ENCODE peak calls at places on chromosomes 2 and 18, in four cellular contexts. One of them, this sample, is unnamed. For H3K4me1, the result is how much of the 10 kb centered on the place peaks cover.

GRCh38 chr2:199144036-199144435 is 313.7 kb downstream of the SATB2 start:
- DNase-seq in PC-9: no peak
- DNase-seq in neural progenitor cell: no peak
- DNase-seq in transverse colon: no peak
- DNase-seq in this sample: no peak

GRCh38 chr2:70728128-70728527 is 39.9 kb downstream of the ADD2 start:
- DNase-seq in PC-9: no peak
- DNase-seq in neural progenitor cell: no peak
- DNase-seq in transverse colon: no peak
- DNase-seq in this sample: no peak

GRCh38 chr18:45355944-45356520 is 259.2 kb upstream of the SLC14A2 start:
- DNase-seq in PC-9: no peak
- DNase-seq in neural progenitor cell: no peak
- DNase-seq in transverse colon: no peak
- DNase-seq in this sample: no peak

GRCh38 chr18:8756571-8756970 is 51.2 kb downstream of the MTCL1 start:
- DNase-seq in PC-9: no peak
- DNase-seq in neural progenitor cell: no peak
- DNase-seq in transverse colon: no peak
- DNase-seq in this sample: no peak

GRCh38 chr2:100013892-100014677 is 128.3 kb downstream of the AFF3 start:
- DNase-seq in PC-9: no peak
- DNase-seq in neural progenitor cell: peak
- DNase-seq in transverse colon: no peak
- DNase-seq in this sample: no peak

GRCh38 chr2:203909192-203909945 is 27.2 kb upstream of the ICOS start:
- DNase-seq in PC-9: no peak
- DNase-seq in neural progenitor cell: peak
- DNase-seq in transverse colon: peak
- DNase-seq in this sample: peak

GRCh38 chr18:59927246-59927825 is 27.5 kb downstream of the PMAIP1 start:
- DNase-seq in PC-9: no peak
- DNase-seq in neural progenitor cell: no peak
- DNase-seq in transverse colon: no peak
- DNase-seq in this sample: no peak

GRCh38 chr2:203470371-203470770 is 64.7 kb downstream of the RAPH1 start:
- DNase-seq in PC-9: no peak
- DNase-seq in neural progenitor cell: peak
- DNase-seq in transverse colon: peak
- DNase-seq in this sample: no peak

GRCh38 chr2:186533717-186534116 is 47.7 kb downstream of the ZC3H15 start:
- DNase-seq in PC-9: no peak
- DNase-seq in neural progenitor cell: peak
- DNase-seq in transverse colon: no peak
- DNase-seq in this sample: no peak

GRCh38 chr2:66362651-66363050 is 72.3 kb upstream of the MEIS1 start:
- DNase-seq in PC-9: no peak
- DNase-seq in neural progenitor cell: peak
- DNase-seq in transverse colon: no peak
- DNase-seq in this sample: no peak

GRCh38 chr2:21017748-21018276 is 26.1 kb downstream of the APOB start:
- DNase-seq in PC-9: peak
- DNase-seq in neural progenitor cell: no peak
- DNase-seq in transverse colon: no peak
- DNase-seq in this sample: no peak

GRCh38 chr2:134020608-134021007 is 233.3 kb upstream of the MGAT5 start:
- DNase-seq in PC-9: no peak
- DNase-seq in neural progenitor cell: no peak
- DNase-seq in transverse colon: no peak
- DNase-seq in this sample: no peak

GRCh38 chr2:55168221-55169154 is 63.6 kb downstream of the CLHC1 start:
- DNase-seq in PC-9: peak
- DNase-seq in neural progenitor cell: peak
- DNase-seq in transverse colon: peak
- DNase-seq in this sample: no peak

GRCh38 chr2:12731701-12732280 is 15.1 kb downstream of the TRIB2 start:
- DNase-seq in PC-9: no peak
- DNase-seq in neural progenitor cell: peak
- DNase-seq in transverse colon: no peak
- DNase-seq in this sample: no peak

GRCh38 chr18:61173579-61173978 is 159.7 kb upstream of the CDH20 start:
- DNase-seq in PC-9: no peak
- DNase-seq in neural progenitor cell: no peak
- DNase-seq in transverse colon: no peak
- DNase-seq in this sample: no peak

GRCh38 chr2:112493048-112493447 is 11.1 kb downstream of the TTL start:
- DNase-seq in PC-9: no peak
- DNase-seq in neural progenitor cell: no peak
- DNase-seq in transverse colon: no peak
- DNase-seq in this sample: no peak

GRCh38 chr2:191789791-191790190 is 57.1 kb downstream of the CAVIN2 start:
- DNase-seq in PC-9: no peak
- DNase-seq in neural progenitor cell: no peak
- DNase-seq in transverse colon: no peak
- DNase-seq in this sample: no peak

GRCh38 chr18:29556070-29556469 is 1379.1 kb upstream of the CDH2 start:
- DNase-seq in PC-9: no peak
- DNase-seq in neural progenitor cell: no peak
- DNase-seq in transverse colon: no peak
- DNase-seq in this sample: no peak

GRCh38 chr2:190678444-190679162 is 29.7 kb downstream of the NAB1 start:
- DNase-seq in PC-9: no peak
- DNase-seq in neural progenitor cell: no peak
- DNase-seq in transverse colon: no peak
- DNase-seq in this sample: no peak

GRCh38 chr18:58525517-58525916 is 103.4 kb downstream of the ALPK2 start:
- DNase-seq in PC-9: peak
- DNase-seq in neural progenitor cell: no peak
- DNase-seq in transverse colon: no peak
- DNase-seq in this sample: no peak

DNA sequence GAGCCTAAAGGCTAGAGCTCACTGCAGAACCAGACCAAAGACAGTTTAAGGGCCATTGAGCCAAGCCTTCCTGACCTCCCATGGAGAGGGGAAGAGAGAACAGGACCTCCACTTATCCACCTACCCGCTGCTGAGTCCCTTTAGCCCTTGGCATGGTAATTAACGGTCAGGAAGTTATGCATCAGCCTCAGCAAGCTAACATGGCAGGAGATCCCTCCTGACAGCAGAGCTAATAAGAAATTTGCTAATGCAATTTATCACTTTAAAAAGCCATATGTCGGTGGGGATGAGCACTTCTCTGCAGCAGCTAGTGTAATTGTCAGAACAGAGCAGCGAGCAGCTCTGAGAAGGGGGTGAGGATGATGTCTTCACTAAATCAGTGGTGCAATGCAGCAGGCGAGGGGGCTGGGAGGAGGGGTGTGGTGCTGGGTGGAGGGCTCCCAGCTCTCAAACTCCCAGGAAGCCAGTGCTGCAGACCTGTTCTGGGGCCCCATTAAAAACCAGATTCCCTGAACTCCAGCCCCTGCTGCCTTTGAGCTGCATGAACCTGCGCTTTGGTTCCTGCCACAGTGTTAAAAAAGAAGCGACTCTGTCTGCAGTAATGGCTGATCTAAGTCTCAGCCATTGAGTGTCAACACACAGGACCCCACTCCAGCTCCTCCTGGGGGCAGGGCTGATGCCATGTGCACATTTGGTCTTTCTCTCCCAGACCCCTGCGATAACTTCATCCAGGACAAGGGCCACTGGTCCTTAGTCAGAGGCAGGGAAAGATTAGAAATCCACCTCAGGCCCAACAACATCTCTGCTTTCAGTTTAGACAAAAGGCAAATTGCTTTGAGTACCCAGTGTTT is 84.2 kb upstream of the STPG4 start:
- DNase-seq in PC-9: no peak
- DNase-seq in neural progenitor cell: no peak
- DNase-seq in transverse colon: no peak
- DNase-seq in this sample: no peak
- H3K4me3 ChIP-seq in PC-9: no peak
- H3K4me3 ChIP-seq in neural progenitor cell: no peak
- H3K4me3 ChIP-seq in transverse colon: no peak
- H3K4me3 ChIP-seq in this sample: no peak

DNA sequence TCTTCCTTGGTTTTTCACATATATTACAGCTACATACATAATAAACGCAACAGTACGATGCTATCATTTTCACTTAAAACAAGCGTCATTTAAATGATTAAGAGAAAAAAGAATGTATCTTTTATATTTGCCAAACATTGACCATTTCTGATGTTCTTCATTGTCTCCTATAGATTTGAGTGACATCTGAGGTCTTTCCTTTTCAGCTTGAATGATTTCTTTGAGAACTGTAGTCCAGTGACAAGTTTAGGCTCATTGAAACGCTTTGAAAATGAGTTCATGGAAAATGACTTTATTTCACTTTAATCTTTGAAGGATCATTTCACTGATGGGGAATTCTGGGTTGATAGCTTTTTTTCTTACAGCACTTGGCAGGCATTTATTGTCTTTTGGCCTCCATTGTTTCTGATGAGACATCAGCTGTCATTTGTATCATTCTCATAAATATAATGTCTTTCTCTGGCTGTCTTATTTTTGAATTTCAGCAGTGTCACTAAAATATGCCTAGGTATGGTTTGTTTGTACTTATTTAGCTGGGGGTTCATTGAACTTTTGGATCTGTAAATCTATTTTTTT is 10.9 kb downstream of the TGIF1 start:
- DNase-seq in PC-9: no peak
- DNase-seq in neural progenitor cell: no peak
- DNase-seq in transverse colon: no peak
- DNase-seq in this sample: no peak
- H3K4me1 ChIP-seq in PC-9: under half
- H3K4me1 ChIP-seq in neural progenitor cell: half or more
- H3K4me1 ChIP-seq in transverse colon: under half
- H3K4me1 ChIP-seq in this sample: under half

DNA sequence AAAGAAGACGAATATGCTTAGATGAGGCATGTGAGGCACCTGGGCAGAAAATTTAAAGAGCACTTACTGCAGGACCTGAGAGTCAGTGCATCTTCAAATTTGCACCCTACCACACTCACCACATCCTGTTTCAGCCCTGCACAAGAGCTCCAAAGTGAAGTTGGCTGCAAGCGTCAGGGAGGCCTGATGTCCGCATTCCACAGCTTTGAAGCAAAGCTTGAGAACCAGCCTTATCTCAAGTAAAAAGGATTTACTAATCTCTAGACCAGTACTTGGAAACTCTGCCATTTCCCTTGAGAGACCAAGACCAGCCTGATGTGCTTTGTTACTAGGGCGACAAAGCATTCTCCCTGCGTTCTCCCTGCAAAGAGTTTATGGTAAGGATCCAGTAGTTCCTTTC is 3.4 kb upstream of the ASNSD1 start:
- DNase-seq in PC-9: no peak
- DNase-seq in neural progenitor cell: no peak
- DNase-seq in transverse colon: peak
- DNase-seq in this sample: no peak
- H3K27ac ChIP-seq in PC-9: no peak
- H3K27ac ChIP-seq in neural progenitor cell: no peak
- H3K27ac ChIP-seq in transverse colon: peak
- H3K27ac ChIP-seq in this sample: no peak

GRCh38 chr2:68734176-68734575 is 435 bp upstream of the ARHGAP25 start:
- DNase-seq in PC-9: no peak
- DNase-seq in neural progenitor cell: no peak
- DNase-seq in transverse colon: no peak
- DNase-seq in this sample: no peak

GRCh38 chr2:68732533-68732932 is 2.1 kb upstream of the ARHGAP25 start:
- DNase-seq in PC-9: no peak
- DNase-seq in neural progenitor cell: no peak
- DNase-seq in transverse colon: no peak
- DNase-seq in this sample: no peak

GRCh38 chr2:68733365-68733764 is 1.2 kb upstream of the ARHGAP25 start:
- DNase-seq in PC-9: no peak
- DNase-seq in neural progenitor cell: no peak
- DNase-seq in transverse colon: no peak
- DNase-seq in this sample: no peak

GRCh38 chr2:68730828-68731227 is 3.8 kb upstream of the ARHGAP25 start:
- DNase-seq in PC-9: no peak
- DNase-seq in neural progenitor cell: no peak
- DNase-seq in transverse colon: no peak
- DNase-seq in this sample: no peak

DNA sequence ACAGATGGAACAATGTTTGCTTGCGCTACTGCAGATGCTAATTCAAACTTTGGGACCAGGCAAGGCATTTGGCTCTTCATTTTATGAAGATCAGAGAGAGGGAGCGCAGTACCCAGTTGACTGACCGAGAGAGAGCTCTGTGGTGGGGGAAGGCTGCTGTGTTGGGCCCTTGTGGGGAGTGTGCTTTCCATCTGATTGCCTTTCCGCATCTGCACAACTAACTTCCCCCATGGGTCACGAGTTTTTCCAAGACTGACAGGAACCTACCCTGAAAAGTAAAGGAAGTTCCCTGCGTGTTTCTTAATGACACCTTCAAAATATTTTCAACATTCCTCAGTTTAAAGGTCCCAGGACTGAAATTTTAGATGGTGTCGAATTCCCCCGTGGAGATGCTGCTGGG is 2.6 kb upstream of the ARHGAP25 start:
- DNase-seq in PC-9: no peak
- DNase-seq in neural progenitor cell: no peak
- DNase-seq in transverse colon: peak
- DNase-seq in this sample: no peak
- H3K4me3 ChIP-seq in PC-9: no peak
- H3K4me3 ChIP-seq in neural progenitor cell: no peak
- H3K4me3 ChIP-seq in transverse colon: no peak
- H3K4me3 ChIP-seq in this sample: no peak

DNA sequence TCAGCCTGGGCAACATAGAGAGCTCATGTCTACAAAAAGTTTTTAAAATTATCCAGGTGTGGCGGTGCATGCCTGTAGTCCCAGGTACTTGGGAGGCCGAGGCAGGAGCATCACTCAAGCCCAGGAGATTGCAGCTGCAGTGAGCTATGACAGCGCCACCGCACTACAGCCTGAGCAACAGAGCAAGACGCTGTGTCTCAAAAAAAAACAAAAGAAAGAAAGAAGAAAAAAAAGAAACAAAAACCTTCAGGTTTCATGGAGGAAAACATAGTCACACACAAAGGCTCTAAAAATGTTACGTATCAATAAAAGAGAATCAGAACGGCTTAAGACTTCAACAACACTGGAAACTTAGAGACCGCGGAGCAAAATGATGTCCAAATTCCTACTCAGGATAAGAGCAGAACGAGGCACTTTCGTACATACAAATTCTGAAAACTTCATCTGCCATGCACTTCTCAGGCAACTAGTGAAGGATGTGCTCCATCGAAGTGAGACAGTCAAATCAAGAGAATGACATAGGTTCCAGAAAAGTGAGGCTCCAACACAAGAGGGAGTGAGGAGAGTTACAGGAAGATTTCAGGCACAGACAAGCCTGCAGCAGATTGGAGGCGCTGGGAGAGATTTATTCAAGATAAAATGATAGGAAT is 4.4 kb downstream of the HDLBP start:
- DNase-seq in PC-9: no peak
- DNase-seq in neural progenitor cell: no peak
- DNase-seq in transverse colon: no peak
- DNase-seq in this sample: no peak
- H3K4me1 ChIP-seq in PC-9: under half
- H3K4me1 ChIP-seq in neural progenitor cell: under half
- H3K4me1 ChIP-seq in transverse colon: under half
- H3K4me1 ChIP-seq in this sample: under half

GRCh38 chr2:237968048-237968862 is 1.4 kb downstream of the UBE2F start:
- DNase-seq in PC-9: peak
- DNase-seq in neural progenitor cell: no peak
- DNase-seq in transverse colon: peak
- DNase-seq in this sample: peak
- H3K27ac ChIP-seq in PC-9: no peak
- H3K27ac ChIP-seq in neural progenitor cell: no peak
- H3K27ac ChIP-seq in transverse colon: peak
- H3K27ac ChIP-seq in this sample: no peak

This sample was measured in pancreas.